ENCODE peak calls at places on chromosomes 2 and 18, in five cellular contexts. One of them, this sample, is unnamed.

GRCh38 chr2:67612576-67612981 is 215.4 kb downstream of the ETAA1 start:
- DNase-seq in activated CD4-positive, alpha-beta T cell treated with anti-CD3 and anti-CD28 coated beads, Interleukin-2, amount 50 U/mL, for 1 hour: no peak
- DNase-seq in NCI-H1105 treated with DMSO at 0.1 percent for 48 hours: no peak
- DNase-seq in Jurkat, Clone E6-1: no peak
- DNase-seq in OCI-LY7: no peak
- DNase-seq in this sample: no peak

GRCh38 chr2:96817882-96818281 is 1.8 kb downstream of the CNNM3 start:
- DNase-seq in OCI-LY7: no peak
- DNase-seq in NCI-H1105 treated with DMSO at 0.1 percent for 48 hours: no peak
- DNase-seq in activated CD4-positive, alpha-beta T cell treated with anti-CD3 and anti-CD28 coated beads, Interleukin-2, amount 50 U/mL, for 1 hour: no peak
- DNase-seq in Jurkat, Clone E6-1: no peak
- DNase-seq in this sample: no peak

GRCh38 chr2:69114534-69114933 is 101.6 kb downstream of the ANTXR1 start:
- DNase-seq in NCI-H1105 treated with DMSO at 0.1 percent for 48 hours: no peak
- DNase-seq in OCI-LY7: no peak
- DNase-seq in Jurkat, Clone E6-1: no peak
- DNase-seq in activated CD4-positive, alpha-beta T cell treated with anti-CD3 and anti-CD28 coated beads, Interleukin-2, amount 50 U/mL, for 1 hour: no peak
- DNase-seq in this sample: no peak

GRCh38 chr2:85780316-85781092 is 26.7 kb downstream of the ATOH8 start:
- DNase-seq in activated CD4-positive, alpha-beta T cell treated with anti-CD3 and anti-CD28 coated beads, Interleukin-2, amount 50 U/mL, for 1 hour: no peak
- DNase-seq in Jurkat, Clone E6-1: no peak
- DNase-seq in OCI-LY7: no peak
- DNase-seq in NCI-H1105 treated with DMSO at 0.1 percent for 48 hours: peak; percentile 50
- DNase-seq in this sample: no peak

GRCh38 chr2:11809586-11810236 is 63.3 kb downstream of the LPIN1 start:
- DNase-seq in OCI-LY7: no peak
- DNase-seq in NCI-H1105 treated with DMSO at 0.1 percent for 48 hours: no peak
- DNase-seq in activated CD4-positive, alpha-beta T cell treated with anti-CD3 and anti-CD28 coated beads, Interleukin-2, amount 50 U/mL, for 1 hour: no peak
- DNase-seq in Jurkat, Clone E6-1: no peak
- DNase-seq in this sample: no peak

GRCh38 chr18:77108001-77108692 is 24.4 kb downstream of the MBP start:
- DNase-seq in OCI-LY7: peak; percentile 29
- DNase-seq in Jurkat, Clone E6-1: no peak
- DNase-seq in NCI-H1105 treated with DMSO at 0.1 percent for 48 hours: peak; percentile 11
- DNase-seq in activated CD4-positive, alpha-beta T cell treated with anti-CD3 and anti-CD28 coated beads, Interleukin-2, amount 50 U/mL, for 1 hour: no peak
- DNase-seq in this sample: no peak

GRCh38 chr2:16028644-16029043 is 88.3 kb downstream of the MYCN start:
- DNase-seq in activated CD4-positive, alpha-beta T cell treated with anti-CD3 and anti-CD28 coated beads, Interleukin-2, amount 50 U/mL, for 1 hour: no peak
- DNase-seq in Jurkat, Clone E6-1: no peak
- DNase-seq in NCI-H1105 treated with DMSO at 0.1 percent for 48 hours: no peak
- DNase-seq in OCI-LY7: no peak
- DNase-seq in this sample: no peak

GRCh38 chr2:102315850-102316370 is 4.5 kb downstream of the IL1RL1 start:
- DNase-seq in Jurkat, Clone E6-1: no peak
- DNase-seq in OCI-LY7: no peak
- DNase-seq in activated CD4-positive, alpha-beta T cell treated with anti-CD3 and anti-CD28 coated beads, Interleukin-2, amount 50 U/mL, for 1 hour: no peak
- DNase-seq in NCI-H1105 treated with DMSO at 0.1 percent for 48 hours: no peak
- DNase-seq in this sample: no peak

GRCh38 chr18:26003391-26003790 is 87.0 kb downstream of the SS18 start:
- DNase-seq in activated CD4-positive, alpha-beta T cell treated with anti-CD3 and anti-CD28 coated beads, Interleukin-2, amount 50 U/mL, for 1 hour: no peak
- DNase-seq in Jurkat, Clone E6-1: no peak
- DNase-seq in OCI-LY7: no peak
- DNase-seq in NCI-H1105 treated with DMSO at 0.1 percent for 48 hours: peak; percentile 16
- DNase-seq in this sample: no peak

GRCh38 chr2:212147921-212148513 is 390.6 kb downstream of the ERBB4 start:
- DNase-seq in activated CD4-positive, alpha-beta T cell treated with anti-CD3 and anti-CD28 coated beads, Interleukin-2, amount 50 U/mL, for 1 hour: no peak
- DNase-seq in NCI-H1105 treated with DMSO at 0.1 percent for 48 hours: no peak
- DNase-seq in Jurkat, Clone E6-1: no peak
- DNase-seq in OCI-LY7: peak; percentile 2
- DNase-seq in this sample: peak; percentile 40

GRCh38 chr18:6370886-6371635 is 43.6 kb downstream of the L3MBTL4 start:
- DNase-seq in activated CD4-positive, alpha-beta T cell treated with anti-CD3 and anti-CD28 coated beads, Interleukin-2, amount 50 U/mL, for 1 hour: no peak
- DNase-seq in OCI-LY7: no peak
- DNase-seq in Jurkat, Clone E6-1: no peak
- DNase-seq in NCI-H1105 treated with DMSO at 0.1 percent for 48 hours: peak; percentile 87
- DNase-seq in this sample: peak; percentile 42

GRCh38 chr2:181784556-181784955 is 104.2 kb upstream of the NEUROD1 start:
- DNase-seq in OCI-LY7: no peak
- DNase-seq in Jurkat, Clone E6-1: no peak
- DNase-seq in NCI-H1105 treated with DMSO at 0.1 percent for 48 hours: peak; percentile 26
- DNase-seq in activated CD4-positive, alpha-beta T cell treated with anti-CD3 and anti-CD28 coated beads, Interleukin-2, amount 50 U/mL, for 1 hour: no peak
- DNase-seq in this sample: peak; percentile 23

GRCh38 chr2:85920810-85921545 is 32.2 kb upstream of the ST3GAL5 start:
- DNase-seq in OCI-LY7: no peak
- DNase-seq in activated CD4-positive, alpha-beta T cell treated with anti-CD3 and anti-CD28 coated beads, Interleukin-2, amount 50 U/mL, for 1 hour: no peak
- DNase-seq in NCI-H1105 treated with DMSO at 0.1 percent for 48 hours: no peak
- DNase-seq in Jurkat, Clone E6-1: no peak
- DNase-seq in this sample: peak; percentile 26

GRCh38 chr2:158969717-158970521 is 1.5 kb downstream of the TANC1 start:
- DNase-seq in activated CD4-positive, alpha-beta T cell treated with anti-CD3 and anti-CD28 coated beads, Interleukin-2, amount 50 U/mL, for 1 hour: no peak
- DNase-seq in NCI-H1105 treated with DMSO at 0.1 percent for 48 hours: no peak
- DNase-seq in OCI-LY7: no peak
- DNase-seq in Jurkat, Clone E6-1: no peak
- DNase-seq in this sample: peak; percentile 46

GRCh38 chr2:38484957-38485356 is 107.9 kb upstream of the ATL2 start:
- DNase-seq in NCI-H1105 treated with DMSO at 0.1 percent for 48 hours: no peak
- DNase-seq in activated CD4-positive, alpha-beta T cell treated with anti-CD3 and anti-CD28 coated beads, Interleukin-2, amount 50 U/mL, for 1 hour: no peak
- DNase-seq in OCI-LY7: no peak
- DNase-seq in Jurkat, Clone E6-1: no peak
- DNase-seq in this sample: no peak

GRCh38 chr2:152036611-152037469 is 62.0 kb downstream of the CACNB4 start:
- DNase-seq in Jurkat, Clone E6-1: peak; percentile 65
- DNase-seq in OCI-LY7: peak; percentile 67
- DNase-seq in activated CD4-positive, alpha-beta T cell treated with anti-CD3 and anti-CD28 coated beads, Interleukin-2, amount 50 U/mL, for 1 hour: peak; percentile 39
- DNase-seq in NCI-H1105 treated with DMSO at 0.1 percent for 48 hours: peak; percentile 70
- DNase-seq in this sample: peak; percentile 76

GRCh38 chr2:169834401-169834800 is 7.1 kb downstream of the UBR3 start:
- DNase-seq in activated CD4-positive, alpha-beta T cell treated with anti-CD3 and anti-CD28 coated beads, Interleukin-2, amount 50 U/mL, for 1 hour: no peak
- DNase-seq in OCI-LY7: no peak
- DNase-seq in Jurkat, Clone E6-1: no peak
- DNase-seq in NCI-H1105 treated with DMSO at 0.1 percent for 48 hours: no peak
- DNase-seq in this sample: no peak

GRCh38 chr2:234835738-234836137 is 116.1 kb upstream of the SH3BP4 start:
- DNase-seq in NCI-H1105 treated with DMSO at 0.1 percent for 48 hours: no peak
- DNase-seq in activated CD4-positive, alpha-beta T cell treated with anti-CD3 and anti-CD28 coated beads, Interleukin-2, amount 50 U/mL, for 1 hour: no peak
- DNase-seq in OCI-LY7: no peak
- DNase-seq in Jurkat, Clone E6-1: no peak
- DNase-seq in this sample: no peak

GRCh38 chr2:236875906-236876505 is 209.7 kb upstream of the COPS8 start:
- DNase-seq in Jurkat, Clone E6-1: no peak
- DNase-seq in NCI-H1105 treated with DMSO at 0.1 percent for 48 hours: no peak
- DNase-seq in OCI-LY7: no peak
- DNase-seq in activated CD4-positive, alpha-beta T cell treated with anti-CD3 and anti-CD28 coated beads, Interleukin-2, amount 50 U/mL, for 1 hour: no peak
- DNase-seq in this sample: no peak

GRCh38 chr2:193703411-193703810 is 1508.7 kb upstream of the TMEFF2 start:
- DNase-seq in OCI-LY7: no peak
- DNase-seq in NCI-H1105 treated with DMSO at 0.1 percent for 48 hours: no peak
- DNase-seq in activated CD4-positive, alpha-beta T cell treated with anti-CD3 and anti-CD28 coated beads, Interleukin-2, amount 50 U/mL, for 1 hour: no peak
- DNase-seq in Jurkat, Clone E6-1: no peak
- DNase-seq in this sample: no peak

GRCh38 chr2:43083278-43083677 is 143.1 kb downstream of the ZFP36L2 start:
- DNase-seq in activated CD4-positive, alpha-beta T cell treated with anti-CD3 and anti-CD28 coated beads, Interleukin-2, amount 50 U/mL, for 1 hour: no peak
- DNase-seq in Jurkat, Clone E6-1: no peak
- DNase-seq in NCI-H1105 treated with DMSO at 0.1 percent for 48 hours: no peak
- DNase-seq in OCI-LY7: no peak
- DNase-seq in this sample: no peak

GRCh38 chr2:674319-674985 is 2.8 kb downstream of the TMEM18 start:
- DNase-seq in NCI-H1105 treated with DMSO at 0.1 percent for 48 hours: no peak
- DNase-seq in activated CD4-positive, alpha-beta T cell treated with anti-CD3 and anti-CD28 coated beads, Interleukin-2, amount 50 U/mL, for 1 hour: no peak
- DNase-seq in OCI-LY7: no peak
- DNase-seq in Jurkat, Clone E6-1: no peak
- DNase-seq in this sample: no peak

GRCh38 chr2:224796695-224797305 is 80.6 kb upstream of the CCDC195 start:
- DNase-seq in OCI-LY7: no peak
- DNase-seq in NCI-H1105 treated with DMSO at 0.1 percent for 48 hours: no peak
- DNase-seq in Jurkat, Clone E6-1: no peak
- DNase-seq in activated CD4-positive, alpha-beta T cell treated with anti-CD3 and anti-CD28 coated beads, Interleukin-2, amount 50 U/mL, for 1 hour: no peak
- DNase-seq in this sample: no peak

GRCh38 chr2:240426797-240427721 is 8.4 kb upstream of the GPC1 start:
- DNase-seq in Jurkat, Clone E6-1: no peak
- DNase-seq in OCI-LY7: no peak
- DNase-seq in NCI-H1105 treated with DMSO at 0.1 percent for 48 hours: no peak
- DNase-seq in activated CD4-positive, alpha-beta T cell treated with anti-CD3 and anti-CD28 coated beads, Interleukin-2, amount 50 U/mL, for 1 hour: no peak
- DNase-seq in this sample: no peak

GRCh38 chr2:150888337-150888736 is 373.3 kb downstream of the RBM43 start:
- DNase-seq in Jurkat, Clone E6-1: no peak
- DNase-seq in activated CD4-positive, alpha-beta T cell treated with anti-CD3 and anti-CD28 coated beads, Interleukin-2, amount 50 U/mL, for 1 hour: no peak
- DNase-seq in NCI-H1105 treated with DMSO at 0.1 percent for 48 hours: no peak
- DNase-seq in OCI-LY7: no peak
- DNase-seq in this sample: no peak

GRCh38 chr18:35130236-35130635 is 89.0 kb downstream of the MAPRE2 start:
- DNase-seq in OCI-LY7: no peak
- DNase-seq in Jurkat, Clone E6-1: no peak
- DNase-seq in NCI-H1105 treated with DMSO at 0.1 percent for 48 hours: no peak
- DNase-seq in activated CD4-positive, alpha-beta T cell treated with anti-CD3 and anti-CD28 coated beads, Interleukin-2, amount 50 U/mL, for 1 hour: no peak
- DNase-seq in this sample: no peak

GRCh38 chr2:231780123-231780908 is 766 bp downstream of the PDE6D start:
- DNase-seq in activated CD4-positive, alpha-beta T cell treated with anti-CD3 and anti-CD28 coated beads, Interleukin-2, amount 50 U/mL, for 1 hour: peak; percentile 2
- DNase-seq in NCI-H1105 treated with DMSO at 0.1 percent for 48 hours: no peak
- DNase-seq in Jurkat, Clone E6-1: no peak
- DNase-seq in OCI-LY7: no peak
- DNase-seq in this sample: peak; percentile 45

GRCh38 chr18:57833441-57834101 is 30.5 kb upstream of the ATP8B1 start:
- DNase-seq in NCI-H1105 treated with DMSO at 0.1 percent for 48 hours: no peak
- DNase-seq in OCI-LY7: no peak
- DNase-seq in activated CD4-positive, alpha-beta T cell treated with anti-CD3 and anti-CD28 coated beads, Interleukin-2, amount 50 U/mL, for 1 hour: no peak
- DNase-seq in Jurkat, Clone E6-1: peak; percentile 7
- DNase-seq in this sample: peak; percentile 37

This sample was measured in ACHN.